ENCODE peak calls at places on chromosomes 3 and 15, in ten cellular contexts. O, K, T, V, B, L, M, Y, E and J are unnamed samples.

GRCh38 chr15:34001536-34001935 is 33.2 kb downstream of the CHRM5 start:
- DNase-seq in T (no peak), O (no peak), M (no peak), L (no peak), V (no peak), E (no peak), Y (no peak), B (no peak), K (no peak), J (no peak)

GRCh38 chr3:44363591-44363990 is 25.0 kb downstream of the TCAIM start:
- DNase-seq in E (no peak), K (no peak), M (no peak), B (no peak), T (no peak), L (no peak), O (no peak), V (no peak), Y (no peak), J (no peak)

GRCh38 chr3:9787714-9788113 is 4.6 kb downstream of the TADA3 start:
- DNase-seq in K (no peak), O (no peak), E (no peak), V (no peak), Y (no peak), M (no peak), B (no peak), L (no peak), T (no peak), J (no peak)

GRCh38 chr3:18744472-18744871 is 319.3 kb upstream of the SATB1 start:
- DNase-seq in Y (no peak), B (no peak), T (no peak), V (no peak), O (no peak), E (no peak), L (no peak), M (no peak), K (no peak), J (no peak)

GRCh38 chr15:92079047-92079446 is 225.5 kb downstream of the SLCO3A1 start:
- DNase-seq in M (no peak), K (no peak), T (no peak), B (no peak), Y (no peak), V (no peak), E (no peak), O (peak), L (no peak), J (no peak)

GRCh38 chr3:126886217-126886616 is 96.7 kb upstream of the PLXNA1 start:
- DNase-seq in O (no peak), M (no peak), B (no peak), Y (no peak), L (no peak), K (no peak), V (no peak), T (no peak), E (no peak), J (no peak)

GRCh38 chr3:192229866-192230265 is 497.5 kb downstream of the FGF12 start:
- DNase-seq in M (no peak), Y (no peak), E (no peak), V (no peak), B (no peak), O (no peak), K (no peak), T (no peak), L (no peak), J (no peak)

GRCh38 chr3:173025941-173026340 is 115.1 kb downstream of the SPATA16 start:
- DNase-seq in V (no peak), T (no peak), B (no peak), K (no peak), L (no peak), E (no peak), M (no peak), Y (no peak), O (no peak), J (no peak)

GRCh38 chr3:50611464-50612233 is at the start of gene CISH:
- DNase-seq in E (peak), O (peak), B (peak), L (peak), Y (peak), T (peak), K (peak), V (peak), M (peak), J (peak)

GRCh38 chr3:184241447-184242296 is 7.1 kb downstream of the ALG3 start:
- DNase-seq in K (no peak), B (peak), L (no peak), Y (no peak), E (no peak), V (no peak), O (peak), T (no peak), M (peak), J (no peak)

GRCh38 chr15:65958835-65959234 is 89.5 kb downstream of the RAB11A start:
- DNase-seq in V (no peak), T (no peak), B (no peak), O (no peak), Y (no peak), K (no peak), L (no peak), E (no peak), M (no peak), J (no peak)

GRCh38 chr3:55362206-55362960 is 124.7 kb downstream of the WNT5A start:
- DNase-seq in B (no peak), Y (no peak), M (no peak), L (no peak), O (no peak), E (no peak), V (no peak), K (no peak), T (no peak), J (no peak)

GRCh38 chr3:70308760-70309159 is 3.7 kb downstream of the MDFIC2 start:
- DNase-seq in Y (peak), K (no peak), O (peak), L (no peak), M (no peak), V (no peak), B (no peak), E (no peak), T (no peak), J (no peak)

GRCh38 chr3:46660543-46661523 is 32.6 kb downstream of the ALS2CL start:
- DNase-seq in Y (no peak), V (peak), B (no peak), K (no peak), M (no peak), T (no peak), O (peak), L (no peak), E (peak), J (peak)

GRCh38 chr3:10995871-10996270 is 3.3 kb downstream of the SLC6A1 start:
- DNase-seq in T (no peak), E (no peak), V (no peak), M (no peak), O (no peak), Y (no peak), K (no peak), L (no peak), B (no peak), J (no peak)

GRCh38 chr3:155323063-155323666 is 29.7 kb upstream of the STRIT1 start:
- DNase-seq in B (no peak), E (no peak), T (no peak), O (peak), L (no peak), V (peak), Y (peak), K (peak), M (peak), J (no peak)